ENCODE peak calls at places on chromosome 3, in six cellular contexts. K is type B pancreatic cell; I is coronary artery; Z is cardiac fibroblast; E is GM13977; W is CD8-positive, alpha-beta memory T cell. Q is an unnamed sample.

GRCh38 chr3:69967156-69967555 is 32.4 kb upstream of the SAMMSON start:
- DNase-seq in I (no peak), Z (no peak), E (no peak), W (no peak), K (no peak), Q (no peak)

GRCh38 chr3:32706348-32707025 is 21.5 kb downstream of the CNOT10 start:
- DNase-seq in W (no peak), I (no peak), Z (no peak), K (no peak), E (no peak), Q (no peak)

GRCh38 chr3:59998040-59998439 is 948.2 kb upstream of the CFAP20DC start:
- DNase-seq in W (no peak), K (no peak), Z (no peak), I (no peak), E (no peak), Q (no peak)

GRCh38 chr3:160105902-160106584 is 117.4 kb downstream of the IL12A start:
- DNase-seq in I (no peak), K (no peak), E (no peak), Z (no peak), W (no peak), Q (no peak)

GRCh38 chr3:74302959-74303358 is 311.5 kb downstream of the CNTN3 start:
- DNase-seq in I (no peak), K (no peak), E (no peak), Z (no peak), W (no peak), Q (no peak)

GRCh38 chr3:25592510-25592968 is 72.2 kb downstream of the TOP2B start:
- DNase-seq in Z (peak), I (peak), W (no peak), E (no peak), K (no peak), Q (no peak)

GRCh38 chr3:134348524-134348923 is 25.7 kb downstream of the AMOTL2 start:
- DNase-seq in K (no peak), E (no peak), Z (peak), I (peak), W (no peak), Q (no peak)

GRCh38 chr3:50365080-50365841 is 5.9 kb upstream of the TMEM115 start:
- DNase-seq in K (peak), E (peak), I (peak), Z (peak), W (peak), Q (peak)

GRCh38 chr3:46982581-46982980 is 3.1 kb downstream of the NBEAL2 start:
- DNase-seq in W (no peak), K (no peak), E (no peak), I (no peak), Z (no peak), Q (no peak)

GRCh38 chr3:12808587-12808986 is 12.1 kb downstream of the CAND2 start:
- DNase-seq in W (no peak), K (no peak), E (no peak), Z (no peak), I (no peak), Q (no peak)

GRCh38 chr3:123522666-123523412 is 62.0 kb downstream of the HACD2 start:
- DNase-seq in I (no peak), K (no peak), W (no peak), E (no peak), Z (no peak), Q (no peak)

GRCh38 chr3:66403268-66403990 is 97.4 kb downstream of the LRIG1 start:
- DNase-seq in K (no peak), I (peak), E (no peak), W (no peak), Z (peak), Q (no peak)

GRCh38 chr3:28575748-28576589 is 227.3 kb upstream of the AZI2 start:
- DNase-seq in I (no peak), W (no peak), K (peak), Z (peak), E (peak), Q (no peak)

GRCh38 chr3:123430266-123430665 is 18.6 kb downstream of the ADCY5 start:
- DNase-seq in K (no peak), I (no peak), E (no peak), Z (no peak), W (no peak), Q (no peak)

GRCh38 chr3:128884992-128885391 is 5.6 kb downstream of the ACAD9 start:
- DNase-seq in E (no peak), K (no peak), I (no peak), Z (no peak), W (no peak), Q (no peak)

GRCh38 chr3:44939581-44940036 is 36.4 kb downstream of the ZDHHC3 start:
- DNase-seq in W (no peak), K (no peak), I (no peak), Z (peak), E (no peak), Q (no peak)

GRCh38 chr3:100429187-100429586 is 27.8 kb downstream of the LNP1 start:
- DNase-seq in E (no peak), K (no peak), Z (no peak), W (no peak), I (no peak), Q (no peak)

GRCh38 chr3:880371-880770 is 212.5 kb upstream of the CNTN6 start:
- DNase-seq in W (no peak), Z (no peak), I (no peak), E (no peak), K (no peak), Q (no peak)

GRCh38 chr3:57752307-57752706 is 3.8 kb upstream of the SLMAP start:
- DNase-seq in I (no peak), K (no peak), Z (peak), W (no peak), E (no peak), Q (no peak)

GRCh38 chr3:152471814-152472605 is 203.3 kb downstream of the MBNL1 start:
- DNase-seq in Z (peak), K (no peak), E (peak), I (peak), W (peak), Q (peak)

GRCh38 chr3:120559228-120560061 is 36.7 kb upstream of the NDUFB4 start:
- DNase-seq in I (peak), Z (peak), W (no peak), K (no peak), E (no peak), Q (no peak)

GRCh38 chr3:111481551-111481950 is 60.4 kb upstream of the CD96 start:
- DNase-seq in I (no peak), Z (no peak), K (no peak), E (no peak), W (no peak), Q (no peak)

GRCh38 chr3:150830094-150830681 is 67.2 kb upstream of the SIAH2 start:
- DNase-seq in I (no peak), W (no peak), K (no peak), E (peak), Z (peak), Q (no peak)

GRCh38 chr3:184188080-184188479 is 2.1 kb downstream of the ABCF3 start:
- DNase-seq in W (no peak), E (no peak), Z (no peak), I (no peak), K (no peak), Q (no peak)

GRCh38 chr3:146131616-146132410 is 29.2 kb downstream of the PLOD2 start:
- DNase-seq in E (no peak), Z (peak), K (no peak), W (no peak), I (no peak), Q (no peak)

GRCh38 chr3:102114264-102114979 is 265.1 kb downstream of the NFKBIZ start:
- DNase-seq in E (no peak), I (no peak), K (no peak), W (no peak), Z (no peak), Q (no peak)

GRCh38 chr3:41961061-41961749 is 698 bp downstream of the ULK4 start:
- DNase-seq in K (peak), I (peak), E (peak), Z (peak), W (peak), Q (peak)

GRCh38 chr3:28574036-28574435 is 225.4 kb upstream of the AZI2 start:
- DNase-seq in Z (no peak), E (no peak), K (no peak), I (no peak), W (no peak), Q (no peak)

GRCh38 chr3:144167634-144168033 is 196.0 kb downstream of the DIPK2A start:
- DNase-seq in W (no peak), Z (no peak), I (no peak), E (no peak), K (no peak), Q (no peak)

GRCh38 chr3:97579365-97579764 is 185.2 kb upstream of the ARL6 start:
- DNase-seq in Z (no peak), K (no peak), E (no peak), I (no peak), W (no peak), Q (no peak)

GRCh38 chr3:172629470-172629869 is 81.4 kb downstream of the NCEH1 start:
- DNase-seq in W (no peak), K (no peak), I (no peak), E (no peak), Z (peak), Q (no peak)

Q was measured in T-helper 9 cell.